ENCODE peak calls at places on chromosomes 5 and 9, in seven cellular contexts. H is kidney epithelial cell; S is stimulated activated CD8-positive, alpha-beta memory T cell treated with anti-CD3 and anti-CD28 coated beads, Interleukin-2, amount 100 ng/mL, for 1 hour; V is NCI-H2081; T is stimulated activated CD4-positive, alpha-beta T cell treated with anti-CD3 and anti-CD28 coated beads, Interleukin-4, amount 100 ng/mL, for 4 hours; X is ACHN; E is left ventricle myocardium superior. Q is an unnamed sample.

GRCh38 chr5:107135391-107135790 is 535.3 kb downstream of the EFNA5 start:
- DNase-seq in H (peak; percentile 12), S (no peak), V (no peak), T (no peak), X (no peak), E (no peak), Q (peak; percentile 30)

GRCh38 chr9:105425817-105426433 is 21.9 kb upstream of the FSD1L start:
- DNase-seq in H (no peak), S (no peak), V (no peak), T (no peak), X (peak; percentile 33), E (no peak), Q (no peak)

GRCh38 chr5:139619861-139620260 is 28.3 kb upstream of the CXXC5 start:
- DNase-seq in H (no peak), S (no peak), V (no peak), T (no peak), X (no peak), E (no peak), Q (no peak)

GRCh38 chr5:171309526-171310333 is 682 bp downstream of the TLX3 start:
- DNase-seq in H (no peak), S (no peak), V (no peak), T (no peak), X (no peak), E (no peak), Q (no peak)

GRCh38 chr5:131521252-131521651 is 113.8 kb downstream of the RAPGEF6 start:
- DNase-seq in H (no peak), S (no peak), V (no peak), T (no peak), X (no peak), E (no peak), Q (peak; percentile 59)

GRCh38 chr9:87494970-87495471 is 2.6 kb upstream of the DAPK1 start:
- DNase-seq in H (peak; percentile 44), S (no peak), V (no peak), T (no peak), X (no peak), E (no peak), Q (no peak)

GRCh38 chr5:97400537-97400936 is 217.5 kb upstream of the RIOK2 start:
- DNase-seq in H (no peak), S (no peak), V (no peak), T (no peak), X (no peak), E (no peak), Q (no peak)

GRCh38 chr5:112983307-112983811 is 6.8 kb downstream of the DCP2 start:
- DNase-seq in H (no peak), S (no peak), V (no peak), T (no peak), X (no peak), E (no peak), Q (no peak)

GRCh38 chr5:143364061-143364460 is 39.4 kb downstream of the NR3C1 start:
- DNase-seq in H (no peak), S (no peak), V (no peak), T (no peak), X (no peak), E (no peak), Q (no peak)

GRCh38 chr5:76542887-76543690 is 80.1 kb downstream of the F2RL2 start:
- DNase-seq in H (no peak), S (peak; percentile 22), V (no peak), T (peak; percentile 34), X (no peak), E (no peak), Q (no peak)

GRCh38 chr5:89292461-89292860 is 409.5 kb upstream of the MEF2C start:
- DNase-seq in H (no peak), S (no peak), V (no peak), T (no peak), X (no peak), E (no peak), Q (no peak)

GRCh38 chr5:35331941-35332340 is 101.7 kb upstream of the PRLR start:
- DNase-seq in H (no peak), S (no peak), V (no peak), T (no peak), X (no peak), E (no peak), Q (no peak)

GRCh38 chr5:64923151-64923685 is 154.5 kb downstream of the CWC27 start:
- DNase-seq in H (no peak), S (no peak), V (no peak), T (no peak), X (no peak), E (no peak), Q (no peak)